ENCODE peak calls at places on chromosomes 11 and 22, in seven cellular contexts. One of them, this sample, is unnamed.

GRCh38 chr22:35883028-35883620 is 145.5 kb downstream of the RBFOX2 start:
- DNase-seq in HCT116: peak; percentile 31
- DNase-seq in GM23338: peak; percentile 33
- DNase-seq in psoas muscle: no peak
- DNase-seq in CD4-positive, CD25-positive, alpha-beta regulatory T cell: no peak
- DNase-seq in Caco-2: no peak
- DNase-seq in astrocyte: peak; percentile 64
- DNase-seq in this sample: no peak

GRCh38 chr11:125069008-125069407 is 5.9 kb downstream of the SLC37A2 start:
- DNase-seq in HCT116: no peak
- DNase-seq in GM23338: no peak
- DNase-seq in psoas muscle: no peak
- DNase-seq in CD4-positive, CD25-positive, alpha-beta regulatory T cell: no peak
- DNase-seq in Caco-2: no peak
- DNase-seq in astrocyte: peak; percentile 29
- DNase-seq in this sample: no peak

GRCh38 chr11:61488651-61489291 is 19.8 kb upstream of the LRRC10B start:
- DNase-seq in HCT116: no peak
- DNase-seq in GM23338: peak; percentile 68
- DNase-seq in psoas muscle: peak; percentile 64
- DNase-seq in CD4-positive, CD25-positive, alpha-beta regulatory T cell: no peak
- DNase-seq in Caco-2: peak; percentile 80
- DNase-seq in astrocyte: no peak
- DNase-seq in this sample: no peak

GRCh38 chr11:124669193-124669592 is 4.3 kb downstream of the SIAE start:
- DNase-seq in HCT116: peak; percentile 28
- DNase-seq in GM23338: peak; percentile 62
- DNase-seq in psoas muscle: no peak
- DNase-seq in CD4-positive, CD25-positive, alpha-beta regulatory T cell: peak; percentile 59
- DNase-seq in Caco-2: peak; percentile 68
- DNase-seq in astrocyte: peak; percentile 13
- DNase-seq in this sample: peak; percentile 24

GRCh38 chr22:38403806-38404205 is 51.2 kb downstream of the KCNJ4 start:
- DNase-seq in HCT116: no peak
- DNase-seq in GM23338: no peak
- DNase-seq in psoas muscle: no peak
- DNase-seq in CD4-positive, CD25-positive, alpha-beta regulatory T cell: no peak
- DNase-seq in Caco-2: no peak
- DNase-seq in astrocyte: peak; percentile 72
- DNase-seq in this sample: no peak

GRCh38 chr11:76781046-76781801 is 1.9 kb upstream of the TSKU start:
- DNase-seq in HCT116: no peak
- DNase-seq in GM23338: no peak
- DNase-seq in psoas muscle: no peak
- DNase-seq in CD4-positive, CD25-positive, alpha-beta regulatory T cell: no peak
- DNase-seq in Caco-2: peak; percentile 78
- DNase-seq in astrocyte: no peak
- DNase-seq in this sample: peak; percentile 3

GRCh38 chr11:116144387-116144958 is 628.3 kb downstream of the BUD13 start:
- DNase-seq in HCT116: no peak
- DNase-seq in GM23338: peak; percentile 53
- DNase-seq in psoas muscle: no peak
- DNase-seq in CD4-positive, CD25-positive, alpha-beta regulatory T cell: no peak
- DNase-seq in Caco-2: no peak
- DNase-seq in astrocyte: no peak
- DNase-seq in this sample: no peak

GRCh38 chr11:78417175-78417887 is at the start of gene GAB2:
- DNase-seq in HCT116: no peak
- DNase-seq in GM23338: no peak
- DNase-seq in psoas muscle: no peak
- DNase-seq in CD4-positive, CD25-positive, alpha-beta regulatory T cell: peak; percentile 44
- DNase-seq in Caco-2: peak; percentile 69
- DNase-seq in astrocyte: no peak
- DNase-seq in this sample: peak; percentile 6

GRCh38 chr22:25085930-25086901 is 113.4 kb upstream of the CRYBB3 start:
- DNase-seq in HCT116: no peak
- DNase-seq in GM23338: no peak
- DNase-seq in psoas muscle: peak; percentile 42
- DNase-seq in CD4-positive, CD25-positive, alpha-beta regulatory T cell: no peak
- DNase-seq in Caco-2: no peak
- DNase-seq in astrocyte: peak; percentile 14
- DNase-seq in this sample: no peak

GRCh38 chr11:17021550-17021949 is 7.3 kb upstream of the PLEKHA7 start:
- DNase-seq in HCT116: no peak
- DNase-seq in GM23338: peak; percentile 65
- DNase-seq in psoas muscle: no peak
- DNase-seq in CD4-positive, CD25-positive, alpha-beta regulatory T cell: no peak
- DNase-seq in Caco-2: no peak
- DNase-seq in astrocyte: no peak
- DNase-seq in this sample: no peak

GRCh38 chr11:65489061-65489705 is 9.7 kb upstream of the MALAT1 start:
- DNase-seq in HCT116: no peak
- DNase-seq in GM23338: peak; percentile 91
- DNase-seq in psoas muscle: peak; percentile 81
- DNase-seq in CD4-positive, CD25-positive, alpha-beta regulatory T cell: no peak
- DNase-seq in Caco-2: peak; percentile 97
- DNase-seq in astrocyte: peak; percentile 87
- DNase-seq in this sample: no peak

GRCh38 chr11:17735823-17736772 is 1.5 kb downstream of the KCNC1 start:
- DNase-seq in HCT116: no peak
- DNase-seq in GM23338: peak; percentile 70
- DNase-seq in psoas muscle: no peak
- DNase-seq in CD4-positive, CD25-positive, alpha-beta regulatory T cell: no peak
- DNase-seq in Caco-2: peak; percentile 17
- DNase-seq in astrocyte: no peak
- DNase-seq in this sample: no peak

GRCh38 chr11:77212314-77213007 is 84.4 kb downstream of the MYO7A start:
- DNase-seq in HCT116: no peak
- DNase-seq in GM23338: no peak
- DNase-seq in psoas muscle: no peak
- DNase-seq in CD4-positive, CD25-positive, alpha-beta regulatory T cell: no peak
- DNase-seq in Caco-2: no peak
- DNase-seq in astrocyte: no peak
- DNase-seq in this sample: no peak

GRCh38 chr22:46998346-46998745 is 235.9 kb downstream of the TBC1D22A start:
- DNase-seq in HCT116: no peak
- DNase-seq in GM23338: no peak
- DNase-seq in psoas muscle: no peak
- DNase-seq in CD4-positive, CD25-positive, alpha-beta regulatory T cell: no peak
- DNase-seq in Caco-2: no peak
- DNase-seq in astrocyte: no peak
- DNase-seq in this sample: no peak

GRCh38 chr11:45333023-45333422 is 46.9 kb upstream of the SYT13 start:
- DNase-seq in HCT116: no peak
- DNase-seq in GM23338: no peak
- DNase-seq in psoas muscle: no peak
- DNase-seq in CD4-positive, CD25-positive, alpha-beta regulatory T cell: no peak
- DNase-seq in Caco-2: no peak
- DNase-seq in astrocyte: no peak
- DNase-seq in this sample: no peak
- H3K4me3 ChIP-seq in HCT116: no peak overlapping the region
- H3K4me3 ChIP-seq in GM23338: no peak overlapping the region
- H3K4me3 ChIP-seq in psoas muscle: peak overlapping the region; percentile 39
- H3K4me3 ChIP-seq in CD4-positive, CD25-positive, alpha-beta regulatory T cell: no peak overlapping the region
- H3K4me3 ChIP-seq in Caco-2: no peak overlapping the region
- H3K4me3 ChIP-seq in astrocyte: no peak overlapping the region
- H3K4me3 ChIP-seq in this sample: no peak overlapping the region

GRCh38 chr22:31828739-31829138 is 74.9 kb downstream of the DEPDC5 start:
- DNase-seq in HCT116: no peak
- DNase-seq in GM23338: no peak
- DNase-seq in psoas muscle: no peak
- DNase-seq in CD4-positive, CD25-positive, alpha-beta regulatory T cell: no peak
- DNase-seq in Caco-2: no peak
- DNase-seq in astrocyte: no peak
- DNase-seq in this sample: no peak
- H3K36me3 ChIP-seq in HCT116: peaks cover 3% of the 10 kb centered on the region
- H3K36me3 ChIP-seq in GM23338: peaks cover 5% of the 10 kb centered on the region
- H3K36me3 ChIP-seq in psoas muscle: peaks cover 3% of the 10 kb centered on the region
- H3K36me3 ChIP-seq in CD4-positive, CD25-positive, alpha-beta regulatory T cell: peaks cover 50% of the 10 kb centered on the region
- H3K36me3 ChIP-seq in Caco-2: no peaks in the 10 kb centered on the region
- H3K36me3 ChIP-seq in astrocyte: peaks cover 8% of the 10 kb centered on the region
- H3K36me3 ChIP-seq in this sample: peaks cover 19% of the 10 kb centered on the region

DNA sequence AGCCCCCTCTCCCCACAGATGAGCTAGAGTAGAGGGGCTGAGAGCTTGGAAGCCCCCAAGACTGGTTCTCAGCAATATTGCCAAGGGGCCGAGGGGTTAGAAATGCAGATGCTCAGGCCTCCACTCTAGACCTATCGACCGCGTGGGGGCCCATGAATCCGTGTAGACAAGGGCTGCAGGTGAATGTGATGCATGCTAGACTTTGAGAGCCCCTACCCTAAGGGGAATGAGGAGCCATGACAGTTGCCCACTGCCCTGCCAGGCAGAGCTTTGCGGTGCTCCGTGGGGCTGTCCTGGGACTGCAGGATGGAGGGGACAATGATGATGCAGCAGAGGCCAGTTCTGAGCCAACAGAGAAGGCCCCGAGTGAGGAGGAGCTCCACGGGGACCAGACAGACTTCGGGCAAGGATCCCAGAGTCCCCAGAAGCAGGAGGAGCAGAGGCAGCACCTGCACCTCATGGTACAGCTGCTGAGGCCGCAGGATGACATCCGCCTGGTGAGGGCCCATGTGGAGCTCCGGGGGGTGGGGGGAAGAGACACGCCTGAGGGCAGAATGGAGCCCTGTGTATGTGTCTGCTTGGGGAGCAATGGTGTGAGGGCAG is 1.3 kb downstream of the SSH3 start:
- DNase-seq in HCT116: no peak
- DNase-seq in GM23338: no peak
- DNase-seq in psoas muscle: no peak
- DNase-seq in CD4-positive, CD25-positive, alpha-beta regulatory T cell: no peak
- DNase-seq in Caco-2: peak; percentile 43
- DNase-seq in astrocyte: no peak
- DNase-seq in this sample: no peak
- H3K4me3 ChIP-seq in HCT116: peak overlapping the region; percentile 79
- H3K4me3 ChIP-seq in GM23338: peak overlapping the region; percentile 87
- H3K4me3 ChIP-seq in psoas muscle: peak overlapping the region; percentile 97
- H3K4me3 ChIP-seq in CD4-positive, CD25-positive, alpha-beta regulatory T cell: no peak overlapping the region
- H3K4me3 ChIP-seq in Caco-2: peak overlapping the region; percentile 93
- H3K4me3 ChIP-seq in astrocyte: peak overlapping the region; percentile 72
- H3K4me3 ChIP-seq in this sample: no peak overlapping the region

GRCh38 chr11:68914761-68915160 is 11.1 kb downstream of the IGHMBP2 start:
- DNase-seq in HCT116: no peak
- DNase-seq in GM23338: no peak
- DNase-seq in psoas muscle: no peak
- DNase-seq in CD4-positive, CD25-positive, alpha-beta regulatory T cell: no peak
- DNase-seq in Caco-2: no peak
- DNase-seq in astrocyte: no peak
- DNase-seq in this sample: no peak
- H3K36me3 ChIP-seq in HCT116: peaks cover 24% of the 10 kb centered on the region
- H3K36me3 ChIP-seq in GM23338: peaks cover 19% of the 10 kb centered on the region
- H3K36me3 ChIP-seq in psoas muscle: peaks cover 19% of the 10 kb centered on the region
- H3K36me3 ChIP-seq in CD4-positive, CD25-positive, alpha-beta regulatory T cell: peaks cover 84% of the 10 kb centered on the region
- H3K36me3 ChIP-seq in Caco-2: peaks cover 9% of the 10 kb centered on the region
- H3K36me3 ChIP-seq in astrocyte: peaks cover 35% of the 10 kb centered on the region
- H3K36me3 ChIP-seq in this sample: peaks cover 36% of the 10 kb centered on the region

DNA sequence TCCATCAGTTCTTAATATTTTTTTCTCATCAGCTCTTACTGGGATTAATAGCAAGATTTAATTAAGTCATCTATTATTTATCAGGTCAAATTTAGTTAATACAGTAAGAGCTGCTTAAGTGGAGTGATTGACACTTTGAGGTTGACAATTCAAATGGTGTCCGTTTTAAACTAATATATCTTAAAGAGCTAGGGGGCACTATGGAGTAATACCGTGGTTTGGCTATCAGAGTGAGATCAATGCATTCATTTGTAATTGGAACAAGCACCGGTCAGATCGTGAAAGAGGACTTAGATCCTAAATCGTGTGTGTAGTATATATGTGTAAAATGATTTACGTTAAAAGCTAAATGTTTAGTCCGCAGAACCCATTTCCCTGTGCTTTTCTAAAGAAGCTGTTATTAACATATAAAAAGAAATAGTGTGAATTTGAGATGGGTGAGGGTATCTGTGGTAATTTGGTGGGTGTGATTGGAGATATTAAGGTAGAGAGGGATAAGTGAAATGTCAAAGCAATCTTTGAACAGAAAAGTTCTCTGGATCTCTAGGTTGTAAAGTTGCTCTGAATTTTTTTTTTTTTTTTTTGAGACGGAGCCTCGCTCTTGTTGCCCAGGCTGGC is 2.3 kb downstream of the SIK2 start:
- DNase-seq in HCT116: peak; percentile 48
- DNase-seq in GM23338: peak; percentile 87
- DNase-seq in psoas muscle: no peak
- DNase-seq in CD4-positive, CD25-positive, alpha-beta regulatory T cell: peak; percentile 40
- DNase-seq in Caco-2: no peak
- DNase-seq in astrocyte: peak; percentile 29
- DNase-seq in this sample: peak; percentile 28
- H3K4me3 ChIP-seq in HCT116: no peak overlapping the region
- H3K4me3 ChIP-seq in GM23338: no peak overlapping the region
- H3K4me3 ChIP-seq in psoas muscle: peak overlapping the region; percentile 82
- H3K4me3 ChIP-seq in CD4-positive, CD25-positive, alpha-beta regulatory T cell: peak overlapping the region; percentile 82
- H3K4me3 ChIP-seq in Caco-2: no peak overlapping the region
- H3K4me3 ChIP-seq in astrocyte: peak overlapping the region; percentile 68
- H3K4me3 ChIP-seq in this sample: no peak overlapping the region

GRCh38 chr11:12118940-12119339 is 8.6 kb downstream of the MICAL2 start:
- DNase-seq in HCT116: no peak
- DNase-seq in GM23338: peak; percentile 21
- DNase-seq in psoas muscle: no peak
- DNase-seq in CD4-positive, CD25-positive, alpha-beta regulatory T cell: no peak
- DNase-seq in Caco-2: no peak
- DNase-seq in astrocyte: no peak
- DNase-seq in this sample: no peak
- H3K36me3 ChIP-seq in HCT116: no peaks in the 10 kb centered on the region
- H3K36me3 ChIP-seq in GM23338: no peaks in the 10 kb centered on the region
- H3K36me3 ChIP-seq in psoas muscle: no peaks in the 10 kb centered on the region
- H3K36me3 ChIP-seq in CD4-positive, CD25-positive, alpha-beta regulatory T cell: no peaks in the 10 kb centered on the region
- H3K36me3 ChIP-seq in Caco-2: peaks cover 2% of the 10 kb centered on the region
- H3K36me3 ChIP-seq in astrocyte: peaks cover 54% of the 10 kb centered on the region
- H3K36me3 ChIP-seq in this sample: no peaks in the 10 kb centered on the region

GRCh38 chr11:45658292-45658991 is 7.0 kb downstream of the CHST1 start:
- DNase-seq in HCT116: no peak
- DNase-seq in GM23338: peak; percentile 90
- DNase-seq in psoas muscle: peak; percentile 75
- DNase-seq in CD4-positive, CD25-positive, alpha-beta regulatory T cell: no peak
- DNase-seq in Caco-2: no peak
- DNase-seq in astrocyte: peak; percentile 52
- DNase-seq in this sample: no peak
- H3K4me3 ChIP-seq in HCT116: no peak overlapping the region
- H3K4me3 ChIP-seq in GM23338: peak overlapping the region; percentile 32
- H3K4me3 ChIP-seq in psoas muscle: no peak overlapping the region
- H3K4me3 ChIP-seq in CD4-positive, CD25-positive, alpha-beta regulatory T cell: no peak overlapping the region
- H3K4me3 ChIP-seq in Caco-2: no peak overlapping the region
- H3K4me3 ChIP-seq in astrocyte: no peak overlapping the region
- H3K4me3 ChIP-seq in this sample: no peak overlapping the region

GRCh38 chr11:134437821-134438220 is 25.8 kb upstream of the B3GAT1 start:
- DNase-seq in HCT116: no peak
- DNase-seq in GM23338: no peak
- DNase-seq in psoas muscle: no peak
- DNase-seq in CD4-positive, CD25-positive, alpha-beta regulatory T cell: no peak
- DNase-seq in Caco-2: no peak
- DNase-seq in astrocyte: no peak
- DNase-seq in this sample: no peak
- H3K36me3 ChIP-seq in HCT116: no peaks in the 10 kb centered on the region
- H3K36me3 ChIP-seq in GM23338: no peaks in the 10 kb centered on the region
- H3K36me3 ChIP-seq in psoas muscle: no peaks in the 10 kb centered on the region
- H3K36me3 ChIP-seq in CD4-positive, CD25-positive, alpha-beta regulatory T cell: no peaks in the 10 kb centered on the region
- H3K36me3 ChIP-seq in Caco-2: no peaks in the 10 kb centered on the region
- H3K36me3 ChIP-seq in astrocyte: no peaks in the 10 kb centered on the region
- H3K36me3 ChIP-seq in this sample: no peaks in the 10 kb centered on the region

DNA sequence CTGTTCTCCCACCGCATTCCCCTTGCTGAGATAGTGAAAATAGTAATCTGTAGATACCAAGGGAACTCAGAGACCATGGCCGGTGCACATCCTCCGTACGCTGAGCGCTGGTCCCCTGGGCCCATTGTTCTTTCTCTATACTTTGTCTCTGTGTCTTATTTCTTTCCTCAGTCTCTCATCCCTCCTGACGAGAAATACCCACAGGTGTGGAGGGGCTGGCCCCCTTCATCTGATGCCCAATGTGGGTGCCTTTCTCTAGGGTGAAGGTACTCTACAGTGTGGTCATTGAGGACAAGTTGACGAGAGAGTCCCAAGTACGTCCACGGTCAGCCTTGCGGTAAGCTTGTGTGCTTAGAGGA is 41.6 kb downstream of the IGLL1 start:
- DNase-seq in HCT116: no peak
- DNase-seq in GM23338: no peak
- DNase-seq in psoas muscle: no peak
- DNase-seq in CD4-positive, CD25-positive, alpha-beta regulatory T cell: no peak
- DNase-seq in Caco-2: no peak
- DNase-seq in astrocyte: no peak
- DNase-seq in this sample: no peak
- H3K4me3 ChIP-seq in HCT116: no peak overlapping the region
- H3K4me3 ChIP-seq in GM23338: no peak overlapping the region
- H3K4me3 ChIP-seq in psoas muscle: no peak overlapping the region
- H3K4me3 ChIP-seq in CD4-positive, CD25-positive, alpha-beta regulatory T cell: no peak overlapping the region
- H3K4me3 ChIP-seq in Caco-2: no peak overlapping the region
- H3K4me3 ChIP-seq in astrocyte: no peak overlapping the region
- H3K4me3 ChIP-seq in this sample: no peak overlapping the region